ENCODE peak calls at places on chromosomes 5 and 9, in five cellular contexts. W, F, O, K and P are unnamed samples.
A peak's percentile ranks its signal among the peaks of the same experiment; 100 is the strongest.

GRCh38 chr9:112166176-112167140 is 8.6 kb downstream of the SUSD1 start:
- DNase-seq in W (no peak), F (no peak), O (no peak), K (no peak), P (no peak)

GRCh38 chr5:39513236-39513635 is 88.5 kb upstream of the DAB2 start:
- DNase-seq in W (no peak), O (no peak), F (no peak), K (no peak), P (no peak)

GRCh38 chr9:104871961-104872527 is 55.9 kb downstream of the ABCA1 start:
- DNase-seq in K (no peak), W (no peak), O (no peak), F (no peak), P (no peak)

GRCh38 chr5:6197427-6197826 is 180.9 kb downstream of the MED10 start:
- DNase-seq in W (no peak), F (no peak), O (no peak), K (no peak), P (no peak)

GRCh38 chr5:149205625-149206523 is 64.6 kb downstream of the ABLIM3 start:
- DNase-seq in O (no peak), W (no peak), K (no peak), F (no peak), P (no peak)

GRCh38 chr9:125760537-125760936 is 13.4 kb downstream of the PBX3 start:
- DNase-seq in K (no peak), F (no peak), O (no peak), W (no peak), P (no peak)

GRCh38 chr9:2255128-2255527 is 240.0 kb downstream of the SMARCA2 start:
- DNase-seq in K (no peak), O (no peak), W (peak; percentile 31), F (no peak), P (no peak)

GRCh38 chr5:671459-672328 is 21.5 kb downstream of the TPPP start:
- DNase-seq in O (peak; percentile 88), W (peak; percentile 69), K (peak; percentile 74), F (peak; percentile 81), P (no peak)

GRCh38 chr9:20593551-20593950 is 28.7 kb downstream of the MLLT3 start:
- DNase-seq in F (no peak), K (no peak), W (no peak), O (no peak), P (no peak)

GRCh38 chr5:15383021-15383420 is 117.0 kb upstream of the FBXL7 start:
- DNase-seq in W (no peak), O (no peak), K (no peak), F (no peak), P (no peak)